ENCODE peak calls at places on chromosomes 6 and 20, in ten cellular contexts. U is upper lobe of left lung; V is heart right ventricle; Z is transverse colon; J is CD8-positive, alpha-beta T cell; I is GM23338; E is aorta; T is mesenchymal stem cell; X is MM.1S; G is trophoblast cell. A is an unnamed sample. For H3K4me1 and H3K27me3, the result is how much of the 10 kb centered on the place peaks cover.

GRCh38 chr20:48731581-48731980 is 96.2 kb downstream of the PREX1 start:
- DNase-seq in U (no peak), V (no peak), Z (no peak), J (no peak), I (no peak), E (no peak), T (no peak), X (no peak), G (no peak), A (no peak)

GRCh38 chr6:40894962-40895799 is 143.8 kb downstream of the UNC5CL start:
- DNase-seq in U (peak), V (peak), Z (peak), J (no peak), I (peak), E (peak), T (peak), X (no peak), G (peak), A (peak)

GRCh38 chr20:38894091-38894847 is 31.9 kb upstream of the FAM83D start:
- DNase-seq in U (no peak), V (no peak), Z (no peak), J (no peak), I (peak), E (no peak), T (no peak), X (no peak), G (no peak), A (no peak)

GRCh38 chr6:111972714-111973678 is 80.9 kb upstream of the CCN6 start:
- DNase-seq in U (peak), V (no peak), Z (peak), J (peak), I (peak), E (peak), T (peak), X (no peak), G (peak), A (peak)

GRCh38 chr6:16332175-16332542 is 93.8 kb downstream of the GMPR start:
- DNase-seq in U (peak), V (peak), Z (peak), J (peak), I (peak), E (peak), T (peak), X (peak), G (peak), A (peak)

GRCh38 chr6:11492444-11493300 is 44.9 kb upstream of the TMEM170B start:
- DNase-seq in U (no peak), V (no peak), Z (no peak), J (no peak), I (no peak), E (no peak), T (peak), X (no peak), G (peak), A (no peak)

GRCh38 chr6:120354452-120355098 is 979.7 kb downstream of the TBC1D32 start:
- DNase-seq in U (no peak), V (no peak), Z (no peak), J (no peak), I (no peak), E (no peak), T (no peak), X (peak), G (peak), A (no peak)

GRCh38 chr6:143158113-143158581 is 97.5 kb downstream of the AIG1 start:
- DNase-seq in U (no peak), V (no peak), Z (no peak), J (no peak), I (no peak), E (no peak), T (peak), X (no peak), G (no peak), A (no peak)

GRCh38 chr6:32244270-32244669 is 20.4 kb upstream of the NOTCH4 start:
- DNase-seq in U (no peak), V (no peak), Z (peak), J (no peak), I (no peak), E (no peak), T (no peak), X (no peak), G (no peak), A (peak)

GRCh38 chr6:165653196-165653595 is 9.8 kb downstream of the PDE10A start:
- DNase-seq in U (no peak), V (no peak), Z (no peak), J (no peak), I (no peak), E (no peak), T (no peak), X (no peak), G (no peak), A (no peak)

GRCh38 chr20:50285376-50286173 is 94.9 kb downstream of the CEBPB start:
- DNase-seq in U (no peak), V (no peak), Z (no peak), J (no peak), I (no peak), E (peak), T (peak), X (no peak), G (no peak), A (peak)

GRCh38 chr20:35305682-35306556 is 13.7 kb upstream of the FAM83C start:
- DNase-seq in U (peak), V (no peak), Z (peak), J (no peak), I (no peak), E (peak), T (peak), X (no peak), G (peak), A (no peak)

GRCh38 chr20:41467690-41468089 is 101.1 kb upstream of the EMILIN3 start:
- DNase-seq in U (no peak), V (no peak), Z (no peak), J (no peak), I (no peak), E (no peak), T (no peak), X (no peak), G (no peak), A (no peak)

GRCh38 chr20:25038103-25038410 is 19.9 kb downstream of the ACSS1 start:
- DNase-seq in U (no peak), V (no peak), Z (no peak), J (no peak), I (no peak), E (no peak), T (peak), X (no peak), G (no peak), A (no peak)
- H3K4me1 ChIP-seq in U (half or more), V (half or more), Z (half or more), J (half or more), I (under half), E (under half), T (under half), X (under half), G (under half), A (half or more)

DNA sequence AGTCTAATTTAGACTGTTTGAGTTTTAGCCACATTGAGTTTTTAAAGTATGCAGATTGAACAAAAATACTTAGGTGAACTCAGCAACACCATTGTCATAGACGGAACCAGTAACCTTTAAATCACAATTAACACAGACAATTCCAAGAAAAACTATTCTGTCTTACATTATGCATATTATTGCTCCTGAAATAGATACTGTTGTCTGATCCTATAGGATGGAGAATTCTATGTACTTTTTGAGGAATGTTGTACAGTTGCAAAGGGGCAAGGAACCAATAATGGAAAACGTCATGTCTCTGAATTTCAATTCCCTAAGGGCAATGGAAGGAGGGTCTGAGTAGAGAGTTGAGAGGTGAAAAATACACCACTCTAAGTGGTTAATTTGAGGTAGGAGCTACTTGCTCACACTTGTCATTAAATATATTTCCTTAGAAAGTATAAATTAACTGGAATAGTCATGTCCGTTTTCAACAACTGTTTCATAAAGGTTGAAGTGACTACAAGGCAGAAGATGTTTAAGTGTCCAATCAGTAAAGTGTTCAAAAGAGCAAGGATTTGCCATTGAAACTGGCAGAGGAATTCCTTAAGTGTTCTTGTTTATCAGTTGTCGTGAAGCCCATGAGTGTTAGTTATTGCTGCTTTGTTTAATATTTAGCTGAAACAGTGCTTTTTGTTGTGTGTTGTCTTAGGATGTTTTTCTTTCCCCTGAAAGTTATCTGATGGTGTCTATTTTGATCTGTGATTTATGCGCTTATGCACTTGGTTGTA is 1.3 kb downstream of the NKAIN2 start:
- DNase-seq in U (no peak), V (no peak), Z (no peak), J (no peak), I (no peak), E (no peak), T (no peak), X (no peak), G (no peak), A (no peak)
- H3K27me3 ChIP-seq in U (under half), V (under half), Z (half or more), J (under half), I (under half), E (under half), T (half or more), X (under half), G (under half), A (under half)

DNA sequence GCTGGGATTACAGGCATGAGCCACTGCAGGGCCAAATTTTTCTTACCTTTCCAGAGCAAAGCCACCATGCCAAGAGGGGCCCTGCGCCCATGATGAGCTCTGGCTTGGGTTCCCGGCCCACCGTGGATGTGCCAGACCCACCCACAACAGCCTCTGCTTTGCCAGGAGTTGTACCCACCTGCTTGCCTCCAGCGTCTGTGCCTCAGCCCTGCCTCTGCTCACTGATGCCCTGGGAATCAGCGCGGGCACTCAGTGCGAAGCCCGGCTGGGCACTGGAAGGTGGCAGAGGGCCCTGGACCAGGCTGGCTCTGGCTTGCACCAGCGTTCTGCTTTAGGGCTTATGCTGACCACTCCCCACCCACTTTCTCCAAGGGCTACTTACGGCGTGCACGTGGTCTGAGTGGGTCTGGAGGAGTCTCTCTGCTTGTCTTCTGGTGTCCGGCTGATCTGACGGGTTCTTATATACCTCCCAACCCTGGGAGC is at the start of gene MLN:
- DNase-seq in U (no peak), V (no peak), Z (no peak), J (no peak), I (no peak), E (no peak), T (no peak), X (no peak), G (no peak), A (no peak)
- H3K27ac ChIP-seq in U (no peak), V (no peak), Z (no peak), J (no peak), I (no peak), E (no peak), T (no peak), X (no peak), G (no peak), A (no peak)

GRCh38 chr6:158783167-158783450 is 36.1 kb downstream of the EZR start:
- DNase-seq in U (peak), V (no peak), Z (peak), J (no peak), I (no peak), E (no peak), T (no peak), X (no peak), G (peak), A (no peak)
- H3K4me1 ChIP-seq in U (under half), V (under half), Z (under half), J (under half), I (under half), E (under half), T (under half), X (under half), G (under half), A (under half)

DNA sequence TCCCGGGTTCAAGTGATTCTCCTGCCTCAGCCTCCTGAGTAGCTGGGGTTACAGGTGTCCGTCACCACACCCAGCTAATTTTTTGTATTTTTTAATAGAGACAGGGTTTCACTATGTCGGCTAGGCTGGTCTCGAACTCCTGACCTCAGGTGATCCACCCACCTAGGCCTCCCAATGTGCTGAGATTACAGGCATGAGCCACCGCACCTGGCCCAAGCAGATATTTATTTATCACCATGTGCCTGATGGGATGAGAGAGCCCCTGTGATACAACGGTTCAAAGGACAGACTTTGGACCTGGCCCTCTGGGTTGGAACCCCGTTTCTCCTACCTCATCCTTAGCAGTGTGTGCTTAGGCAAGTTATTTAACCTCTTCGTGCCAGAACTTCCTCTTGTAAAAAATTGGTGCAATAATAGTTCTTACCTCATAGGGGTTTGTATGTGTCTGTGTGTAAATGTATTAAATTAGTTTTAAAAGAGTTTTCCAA is 19.2 kb upstream of the STK38 start:
- DNase-seq in U (no peak), V (no peak), Z (no peak), J (no peak), I (no peak), E (no peak), T (no peak), X (no peak), G (no peak), A (no peak)
- H3K27me3 ChIP-seq in U (under half), V (under half), Z (under half), J (under half), I (under half), E (under half), T (under half), X (under half), G (under half), A (under half)

A was measured in right cardiac atrium.